ENCODE peak calls at places on chromosomes 1 and 21, in eight cellular contexts. C, M, F, Q, Y, A, G and P are unnamed samples.

GRCh38 chr1:213474054-213474453 is 423.0 kb downstream of the RPS6KC1 start:
- DNase-seq in M (no peak), Q (peak), F (no peak), G (no peak), C (no peak), A (no peak), Y (no peak), P (no peak)

GRCh38 chr21:46005481-46005881 is 23.9 kb downstream of the COL6A1 start:
- DNase-seq in M (peak), C (no peak), Q (no peak), A (peak), Y (peak), G (no peak), F (peak), P (no peak)

GRCh38 chr1:8017495-8018310 is 8.4 kb downstream of the ERRFI1 start:
- DNase-seq in C (no peak), M (no peak), Q (no peak), F (peak), A (no peak), Y (no peak), G (peak), P (no peak)

GRCh38 chr1:204294371-204294770 is 65.4 kb downstream of the PLEKHA6 start:
- DNase-seq in C (no peak), F (peak), Y (no peak), Q (no peak), G (peak), M (peak), A (no peak), P (no peak)

GRCh38 chr1:70353641-70354331 is 736 bp downstream of the ANKRD13C start:
- DNase-seq in Q (peak), A (peak), F (peak), C (no peak), G (peak), Y (peak), M (no peak), P (no peak)

GRCh38 chr1:39398278-39399010 is 93.0 kb upstream of the BMP8A start:
- DNase-seq in G (peak), Y (no peak), M (peak), C (peak), F (peak), Q (no peak), A (no peak), P (no peak)

GRCh38 chr1:37850352-37850955 is 8.9 kb downstream of the MTF1 start:
- DNase-seq in G (peak), F (peak), A (no peak), M (no peak), Q (no peak), Y (no peak), C (no peak), P (no peak)

GRCh38 chr21:42524341-42525227 is 10.9 kb downstream of the SLC37A1 start:
- DNase-seq in C (peak), G (no peak), M (peak), F (peak), Y (peak), A (peak), Q (peak), P (peak)

GRCh38 chr1:35222322-35223108 is 29.6 kb upstream of the SFPQ start:
- DNase-seq in C (no peak), G (no peak), A (no peak), Q (no peak), Y (no peak), M (peak), F (peak), P (no peak)

GRCh38 chr1:245862812-245863540 is 644.1 kb downstream of the SMYD3 start:
- DNase-seq in F (no peak), M (no peak), Q (no peak), C (no peak), A (no peak), G (no peak), Y (no peak), P (no peak)

GRCh38 chr1:179586107-179586823 is 5.4 kb upstream of the TDRD5 start:
- DNase-seq in G (peak), C (peak), Q (peak), A (no peak), F (peak), Y (peak), M (peak), P (peak)

GRCh38 chr1:204680461-204680860 is 5.1 kb downstream of the LRRN2 start:
- DNase-seq in A (no peak), G (no peak), F (no peak), C (no peak), Q (no peak), M (no peak), Y (no peak), P (no peak)

GRCh38 chr1:64983110-64983509 is 16.8 kb upstream of the JAK1 start:
- DNase-seq in M (no peak), Y (no peak), G (peak), C (no peak), A (no peak), Q (no peak), F (peak), P (no peak)

GRCh38 chr21:40516336-40516735 is 330.6 kb downstream of the DSCAM start:
- DNase-seq in M (no peak), A (no peak), Y (peak), Q (no peak), G (no peak), F (no peak), C (no peak), P (no peak)

GRCh38 chr1:107883562-107883961 is 81.4 kb downstream of the VAV3 start:
- DNase-seq in A (no peak), Y (no peak), G (no peak), C (no peak), F (no peak), M (no peak), Q (no peak), P (no peak)

GRCh38 chr1:154586641-154587040 is 19.1 kb downstream of the CHRNB2 start:
- DNase-seq in A (no peak), C (no peak), Y (no peak), Q (no peak), G (no peak), F (no peak), M (no peak), P (no peak)

GRCh38 chr1:164651378-164651951 is 92.5 kb downstream of the PBX1 start:
- DNase-seq in Q (no peak), F (peak), G (peak), A (no peak), C (no peak), M (no peak), Y (no peak), P (no peak)

GRCh38 chr1:230708631-230709580 is 5.0 kb downstream of the AGT start:
- DNase-seq in A (no peak), Y (no peak), G (peak), F (peak), Q (no peak), C (no peak), M (no peak), P (no peak)

GRCh38 chr1:48688102-48688760 is 88.5 kb downstream of the BEND5 start:
- DNase-seq in M (no peak), A (no peak), C (no peak), Y (no peak), G (no peak), F (peak), Q (no peak), P (no peak)

GRCh38 chr1:30761312-30762151 is 4.0 kb upstream of the LAPTM5 start:
- DNase-seq in M (no peak), A (no peak), C (no peak), G (no peak), Y (peak), F (no peak), Q (no peak), P (no peak)

GRCh38 chr1:204170494-204171155 is 4.5 kb upstream of the REN start:
- DNase-seq in G (no peak), Y (no peak), F (peak), A (no peak), M (no peak), Q (no peak), C (no peak), P (no peak)

GRCh38 chr1:89739013-89739843 is 81.6 kb upstream of the LRRC8D start:
- DNase-seq in A (no peak), G (no peak), M (no peak), C (no peak), F (peak), Y (no peak), Q (no peak), P (no peak)

GRCh38 chr1:217090073-217090911 is 367.1 kb upstream of the ESRRG start:
- DNase-seq in F (no peak), Q (no peak), G (no peak), Y (no peak), A (no peak), M (no peak), C (no peak), P (no peak)

GRCh38 chr1:107548276-107548675 is 407.4 kb downstream of the NTNG1 start:
- DNase-seq in C (no peak), Q (no peak), Y (no peak), A (no peak), F (no peak), G (no peak), M (no peak), P (no peak)

GRCh38 chr1:9110669-9111356 is 18.1 kb downstream of the GPR157 start:
- DNase-seq in Q (peak), M (peak), G (peak), C (peak), Y (peak), F (peak), A (peak), P (peak)

GRCh38 chr1:179105393-179105792 is 23.5 kb downstream of the TOR3A start:
- DNase-seq in Q (no peak), Y (no peak), F (no peak), G (no peak), A (no peak), M (no peak), C (no peak), P (no peak)

GRCh38 chr1:16139473-16139962 is 16.4 kb downstream of the EPHA2 start:
- DNase-seq in A (no peak), M (no peak), C (no peak), F (peak), Y (no peak), Q (no peak), G (peak), P (no peak)

GRCh38 chr1:211632117-211632807 is 43.2 kb downstream of the NEK2 start:
- DNase-seq in Q (peak), M (no peak), A (no peak), C (no peak), G (no peak), F (no peak), Y (no peak), P (no peak)

GRCh38 chr1:187490261-187490660 is 661.5 kb downstream of the PLA2G4A start:
- DNase-seq in Q (no peak), A (no peak), G (no peak), F (no peak), Y (no peak), M (no peak), C (no peak), P (no peak)

GRCh38 chr1:222653178-222653827 is 35.4 kb downstream of the MIA3 start:
- DNase-seq in G (no peak), F (no peak), M (no peak), C (no peak), Y (no peak), Q (no peak), A (no peak), P (no peak)

GRCh38 chr1:203580733-203581132 is 45.9 kb upstream of the ATP2B4 start:
- DNase-seq in G (no peak), Y (no peak), M (no peak), C (peak), F (no peak), A (no peak), Q (no peak), P (no peak)

GRCh38 chr1:187624812-187625542 is 796.2 kb downstream of the PLA2G4A start:
- DNase-seq in C (no peak), Y (no peak), M (no peak), G (no peak), F (peak), Q (no peak), A (no peak), P (no peak)

GRCh38 chr1:145986551-145986950 is 9.8 kb downstream of the TXNIP start:
- DNase-seq in Q (no peak), F (no peak), G (no peak), C (no peak), A (no peak), Y (no peak), M (peak), P (no peak)

GRCh38 chr1:189033171-189033570 is 1444.5 kb downstream of the BRINP3 start:
- DNase-seq in F (no peak), A (no peak), G (no peak), Q (no peak), C (no peak), M (no peak), Y (no peak), P (no peak)

GRCh38 chr1:189022015-189022414 is 1455.6 kb downstream of the BRINP3 start:
- DNase-seq in M (no peak), F (no peak), A (no peak), Q (no peak), Y (no peak), G (no peak), C (no peak), P (no peak)

GRCh38 chr1:189021577-189021976 is 1456.1 kb downstream of the BRINP3 start:
- DNase-seq in A (no peak), Y (no peak), G (peak), Q (no peak), M (no peak), C (no peak), F (no peak), P (no peak)

DNA sequence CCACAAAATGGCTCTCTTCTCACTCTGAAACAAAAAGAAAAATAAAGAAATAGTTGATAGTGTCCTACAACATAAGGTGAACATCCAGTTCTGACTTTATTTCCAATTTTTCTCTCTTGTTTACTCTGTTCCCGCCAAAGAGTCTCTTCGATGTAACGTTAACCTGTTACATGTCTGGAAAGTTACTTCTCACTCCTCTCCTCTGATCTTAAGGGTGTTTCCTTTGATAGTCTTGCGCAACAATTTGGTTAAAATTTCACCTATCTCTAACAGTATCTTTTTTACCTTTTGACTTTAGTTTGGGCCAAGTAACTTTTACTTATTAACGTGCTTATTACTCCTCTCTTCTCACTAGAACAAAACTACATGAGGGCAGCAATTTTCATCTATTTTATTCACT is 1450.2 kb downstream of the BRINP3 start:
- DNase-seq in Q (no peak), F (no peak), Y (no peak), C (no peak), M (no peak), G (no peak), A (no peak), P (no peak)
- TF ChIP-seq CTCF in Q (no peak), F (no peak), Y (no peak), C (no peak), M (no peak), G (no peak), A (no peak), P (no peak)

DNA sequence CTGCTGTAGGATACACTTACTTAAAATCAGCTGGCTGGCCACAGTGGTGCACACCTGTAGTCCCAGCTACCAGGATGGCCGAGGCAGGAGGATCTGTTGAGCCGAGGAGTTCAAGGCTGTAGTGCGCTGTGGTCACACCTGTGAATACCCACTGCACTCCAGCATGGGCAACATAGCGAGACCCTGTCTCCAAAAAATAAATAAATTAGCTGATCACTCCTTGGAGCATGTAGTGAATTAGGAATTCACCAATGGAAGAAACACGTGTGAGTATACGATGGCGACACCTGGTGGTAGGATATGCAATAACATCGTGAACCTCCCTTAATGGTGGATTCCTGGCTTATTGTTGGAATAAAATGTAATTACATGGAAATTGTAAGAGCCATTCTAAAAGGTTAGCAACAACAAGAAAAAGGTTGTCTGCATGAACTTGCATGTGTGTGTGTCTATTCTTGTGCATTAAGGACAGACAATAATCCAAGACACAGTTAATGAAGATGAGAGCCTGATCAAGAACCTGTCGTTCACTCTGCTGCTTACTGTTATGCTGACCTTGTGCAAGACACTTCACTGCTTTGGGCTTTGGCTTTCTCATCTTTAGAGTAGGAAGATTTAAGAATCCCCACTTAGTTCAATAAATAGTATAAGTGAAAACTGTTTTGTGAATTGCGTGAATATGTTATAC is 38.6 kb upstream of the COX20 start:
- DNase-seq in A (peak), Q (no peak), F (peak), G (peak), C (no peak), Y (peak), M (peak), P (peak)
- TF ChIP-seq CTCF in A (peak), Q (peak), F (peak), G (peak), C (peak), Y (peak), M (peak), P (peak)

DNA sequence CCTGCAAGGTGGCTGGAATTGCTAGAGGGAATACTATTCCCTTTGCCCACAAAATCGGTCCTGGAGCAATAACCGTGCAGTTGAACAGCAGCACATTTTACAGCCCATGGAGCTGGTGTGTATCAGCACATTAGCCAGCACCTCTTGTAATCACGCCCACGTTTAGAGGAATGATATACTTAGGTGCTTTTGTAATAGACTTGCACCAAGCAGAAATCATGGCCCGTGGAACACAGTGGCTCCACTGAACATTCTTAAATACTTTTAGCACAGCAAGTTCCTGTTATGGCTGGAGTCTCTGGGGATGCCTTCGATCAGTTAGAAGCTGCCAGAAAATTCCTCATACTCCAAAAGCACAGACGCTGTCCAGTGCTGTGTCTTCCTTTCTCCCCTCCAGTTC is 218.1 kb upstream of the FAM78B start:
- DNase-seq in A (no peak), F (no peak), G (no peak), M (no peak), Q (no peak), Y (no peak), C (no peak), P (no peak)
- TF ChIP-seq CTCF in A (no peak), F (no peak), G (no peak), M (no peak), Q (no peak), Y (no peak), C (no peak), P (no peak)

GRCh38 chr1:173477286-173478098 is at the start of gene PRDX6:
- DNase-seq in G (peak), M (peak), C (no peak), Q (no peak), F (peak), Y (peak), A (no peak), P (peak)
- TF ChIP-seq CTCF in G (no peak), M (peak), C (no peak), Q (no peak), F (no peak), Y (no peak), A (no peak), P (peak)

GRCh38 chr21:27424601-27425000 is 457.7 kb upstream of the ADAMTS5 start:
- DNase-seq in Q (no peak), A (no peak), G (no peak), Y (no peak), M (no peak), C (no peak), F (peak), P (no peak)

GRCh38 chr21:27423906-27424595 is 457.2 kb upstream of the ADAMTS5 start:
- DNase-seq in G (no peak), F (peak), A (no peak), C (no peak), M (no peak), Q (no peak), Y (no peak), P (no peak)

GRCh38 chr21:27425574-27425973 is 458.7 kb upstream of the ADAMTS5 start:
- DNase-seq in C (no peak), A (no peak), G (no peak), Q (no peak), F (peak), Y (no peak), M (peak), P (no peak)

GRCh38 chr21:27426196-27426595 is 459.3 kb upstream of the ADAMTS5 start:
- DNase-seq in A (no peak), Y (no peak), Q (no peak), C (no peak), M (no peak), G (no peak), F (no peak), P (no peak)

DNA sequence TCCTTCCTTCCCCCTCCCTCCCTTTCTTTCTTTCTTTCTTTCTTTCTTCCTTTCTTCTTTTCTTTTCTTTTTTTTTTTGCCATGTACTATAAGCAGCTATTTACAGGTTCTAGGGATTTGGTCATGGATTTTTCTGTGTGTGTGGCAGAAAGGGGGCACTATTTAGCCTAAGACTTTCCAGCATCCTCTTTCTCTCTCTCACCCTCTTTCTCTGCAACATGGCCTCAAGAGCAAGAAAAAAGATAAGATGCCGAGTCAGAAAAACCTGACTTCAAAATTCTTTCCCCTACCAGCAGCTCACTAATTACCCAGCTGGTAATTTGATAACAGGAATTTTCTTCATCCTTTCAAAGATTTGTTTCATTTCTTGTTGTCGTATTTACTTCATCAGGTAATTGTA is 458.3 kb upstream of the ADAMTS5 start:
- DNase-seq in F (no peak), M (no peak), A (no peak), G (no peak), Q (no peak), C (no peak), Y (no peak), P (no peak)
- TF ChIP-seq CTCF in F (peak), M (no peak), A (no peak), G (no peak), Q (no peak), C (no peak), Y (no peak), P (no peak)

DNA sequence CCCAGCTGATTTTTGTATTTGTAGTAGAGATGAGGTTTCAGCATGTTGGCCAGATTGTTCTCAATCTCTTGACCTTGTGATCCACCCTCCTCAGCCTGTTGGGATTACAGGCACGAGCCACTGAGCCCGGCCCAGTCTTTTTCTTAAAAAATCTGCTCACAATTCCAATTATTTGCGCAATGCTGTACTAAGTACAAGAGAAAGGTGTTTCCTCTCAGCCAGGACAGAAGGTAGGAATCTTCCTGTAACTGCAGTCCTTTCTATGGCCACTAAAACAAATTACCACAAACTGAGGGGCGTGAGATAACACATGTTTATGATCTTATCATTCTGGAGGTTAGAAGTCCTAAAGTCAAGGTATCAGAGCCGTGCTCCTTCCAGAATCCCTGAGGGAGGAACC is 6.9 kb upstream of the CBR3 start:
- DNase-seq in G (no peak), Q (no peak), A (no peak), C (no peak), F (no peak), Y (no peak), M (no peak), P (no peak)
- TF ChIP-seq CTCF in G (no peak), Q (no peak), A (no peak), C (no peak), F (no peak), Y (no peak), M (no peak), P (peak)